ENCODE peak calls at places on chromosomes 12 and 14, in four cellular contexts. One of them, this sample, is unnamed.

GRCh38 chr12:56488041-56488955 is at the start of gene GLS2:
- DNase-seq in NCI-H1436: peak; percentile 76
- DNase-seq in heart right ventricle: peak; percentile 69
- DNase-seq in amniotic stem cell: peak; percentile 25
- DNase-seq in this sample: peak; percentile 75

GRCh38 chr14:38012056-38012455 is 195.6 kb upstream of the SSTR1 start:
- DNase-seq in amniotic stem cell: no peak
- DNase-seq in NCI-H1436: no peak
- DNase-seq in heart right ventricle: no peak
- DNase-seq in this sample: no peak

GRCh38 chr12:13436696-13437391 is 240.3 kb downstream of the EMP1 start:
- DNase-seq in amniotic stem cell: no peak
- DNase-seq in NCI-H1436: no peak
- DNase-seq in heart right ventricle: no peak
- DNase-seq in this sample: no peak

GRCh38 chr14:37047226-37047625 is 125.2 kb downstream of the SLC25A21 start:
- DNase-seq in heart right ventricle: no peak
- DNase-seq in NCI-H1436: no peak
- DNase-seq in amniotic stem cell: no peak
- DNase-seq in this sample: peak; percentile 91

GRCh38 chr12:8549381-8549780 is 8.7 kb upstream of the CLEC4E start:
- DNase-seq in amniotic stem cell: no peak
- DNase-seq in heart right ventricle: no peak
- DNase-seq in NCI-H1436: no peak
- DNase-seq in this sample: no peak

GRCh38 chr12:30694412-30694955 is 1.2 kb downstream of the IPO8 start:
- DNase-seq in NCI-H1436: no peak
- DNase-seq in amniotic stem cell: no peak
- DNase-seq in heart right ventricle: no peak
- DNase-seq in this sample: no peak

GRCh38 chr12:104154806-104155205 is 16.8 kb upstream of the NFYB start:
- DNase-seq in amniotic stem cell: no peak
- DNase-seq in heart right ventricle: no peak
- DNase-seq in NCI-H1436: peak; percentile 81
- DNase-seq in this sample: no peak

GRCh38 chr14:50521912-50522341 is 10.4 kb downstream of the MAP4K5 start:
- DNase-seq in NCI-H1436: no peak
- DNase-seq in amniotic stem cell: no peak
- DNase-seq in heart right ventricle: no peak
- DNase-seq in this sample: peak; percentile 49

GRCh38 chr12:12582895-12583303 is 20.2 kb upstream of the DUSP16 start:
- DNase-seq in amniotic stem cell: no peak
- DNase-seq in heart right ventricle: no peak
- DNase-seq in NCI-H1436: no peak
- DNase-seq in this sample: no peak

GRCh38 chr14:100712490-100712889 is 14.2 kb upstream of the DLK1 start:
- DNase-seq in NCI-H1436: no peak
- DNase-seq in heart right ventricle: no peak
- DNase-seq in amniotic stem cell: no peak
- DNase-seq in this sample: no peak

GRCh38 chr14:34461334-34462131 is 507 bp downstream of the SPTSSA start:
- DNase-seq in NCI-H1436: no peak
- DNase-seq in amniotic stem cell: no peak
- DNase-seq in heart right ventricle: peak; percentile 47
- DNase-seq in this sample: peak; percentile 58

GRCh38 chr14:77580964-77581505 is 35.4 kb downstream of the SPTLC2 start:
- DNase-seq in amniotic stem cell: peak; percentile 45
- DNase-seq in heart right ventricle: no peak
- DNase-seq in NCI-H1436: peak; percentile 3
- DNase-seq in this sample: peak; percentile 89

GRCh38 chr12:82852529-82852928 is 165.8 kb downstream of the TMTC2 start:
- DNase-seq in amniotic stem cell: no peak
- DNase-seq in heart right ventricle: no peak
- DNase-seq in NCI-H1436: no peak
- DNase-seq in this sample: no peak

GRCh38 chr14:101819251-101819990 is 57.9 kb downstream of the PPP2R5C start:
- DNase-seq in heart right ventricle: no peak
- DNase-seq in amniotic stem cell: no peak
- DNase-seq in NCI-H1436: no peak
- DNase-seq in this sample: no peak

GRCh38 chr12:119314290-119314689 is 20.2 kb upstream of the CCDC60 start:
- DNase-seq in heart right ventricle: no peak
- DNase-seq in NCI-H1436: no peak
- DNase-seq in amniotic stem cell: no peak
- DNase-seq in this sample: no peak

GRCh38 chr12:132056320-132056719 is 87.8 kb downstream of the DDX51 start:
- DNase-seq in NCI-H1436: no peak
- DNase-seq in amniotic stem cell: no peak
- DNase-seq in heart right ventricle: no peak
- DNase-seq in this sample: no peak

GRCh38 chr14:61188936-61189808 is 92.0 kb downstream of the TMEM30B start:
- DNase-seq in NCI-H1436: no peak
- DNase-seq in amniotic stem cell: no peak
- DNase-seq in heart right ventricle: peak; percentile 57
- DNase-seq in this sample: peak; percentile 70

GRCh38 chr14:105501504-105502291 is 10.7 kb downstream of the TEDC1 start:
- DNase-seq in amniotic stem cell: no peak
- DNase-seq in NCI-H1436: no peak
- DNase-seq in heart right ventricle: no peak
- DNase-seq in this sample: no peak

GRCh38 chr12:15494329-15495046 is 172.2 kb downstream of the PTPRO start:
- DNase-seq in amniotic stem cell: no peak
- DNase-seq in NCI-H1436: no peak
- DNase-seq in heart right ventricle: no peak
- DNase-seq in this sample: no peak

GRCh38 chr12:77488041-77488620 is 342.6 kb upstream of the NAV3 start:
- DNase-seq in heart right ventricle: no peak
- DNase-seq in NCI-H1436: no peak
- DNase-seq in amniotic stem cell: no peak
- DNase-seq in this sample: no peak

GRCh38 chr12:94305293-94305957 is 154.2 kb downstream of the CEP83 start:
- DNase-seq in amniotic stem cell: no peak
- DNase-seq in NCI-H1436: no peak
- DNase-seq in heart right ventricle: no peak
- DNase-seq in this sample: no peak

GRCh38 chr12:63222582-63222981 is 71.6 kb upstream of the AVPR1A start:
- DNase-seq in amniotic stem cell: no peak
- DNase-seq in heart right ventricle: no peak
- DNase-seq in NCI-H1436: no peak
- DNase-seq in this sample: no peak

GRCh38 chr14:33943081-33943480 is 7.8 kb downstream of the EGLN3 start:
- DNase-seq in amniotic stem cell: no peak
- DNase-seq in heart right ventricle: no peak
- DNase-seq in NCI-H1436: peak; percentile 54
- DNase-seq in this sample: no peak

GRCh38 chr14:54549862-54550261 is 17.1 kb upstream of the SAMD4A start:
- DNase-seq in NCI-H1436: no peak
- DNase-seq in heart right ventricle: no peak
- DNase-seq in amniotic stem cell: no peak
- DNase-seq in this sample: no peak

GRCh38 chr12:94204647-94205247 is 56.4 kb downstream of the PLXNC1 start:
- DNase-seq in NCI-H1436: no peak
- DNase-seq in heart right ventricle: no peak
- DNase-seq in amniotic stem cell: no peak
- DNase-seq in this sample: no peak

GRCh38 chr12:132689227-132689626 is 1.8 kb downstream of the PXMP2 start:
- DNase-seq in heart right ventricle: no peak
- DNase-seq in NCI-H1436: no peak
- DNase-seq in amniotic stem cell: no peak
- DNase-seq in this sample: no peak

GRCh38 chr12:70635713-70636112 is 1.5 kb downstream of the PTPRB start:
- DNase-seq in amniotic stem cell: no peak
- DNase-seq in heart right ventricle: no peak
- DNase-seq in NCI-H1436: no peak
- DNase-seq in this sample: peak; percentile 58

GRCh38 chr12:49534806-49535278 is 4.0 kb upstream of the KCNH3 start:
- DNase-seq in NCI-H1436: no peak
- DNase-seq in heart right ventricle: no peak
- DNase-seq in amniotic stem cell: no peak
- DNase-seq in this sample: no peak

GRCh38 chr12:111277570-111277969 is 91.3 kb downstream of the PHETA1 start:
- DNase-seq in amniotic stem cell: no peak
- DNase-seq in NCI-H1436: no peak
- DNase-seq in heart right ventricle: no peak
- DNase-seq in this sample: no peak

GRCh38 chr12:110245278-110245868 is 35.7 kb upstream of the ATP2A2 start:
- DNase-seq in NCI-H1436: no peak
- DNase-seq in heart right ventricle: peak; percentile 67
- DNase-seq in amniotic stem cell: no peak
- DNase-seq in this sample: peak; percentile 20

GRCh38 chr14:100896369-100897060 is 7.0 kb downstream of the RTL1 start:
- DNase-seq in amniotic stem cell: no peak
- DNase-seq in heart right ventricle: no peak
- DNase-seq in NCI-H1436: peak; percentile 27
- DNase-seq in this sample: no peak

GRCh38 chr14:102527255-102528232 is 18.0 kb upstream of the ANKRD9 start:
- DNase-seq in heart right ventricle: no peak
- DNase-seq in amniotic stem cell: no peak
- DNase-seq in NCI-H1436: no peak
- DNase-seq in this sample: no peak

GRCh38 chr14:85454183-85454813 is 75.6 kb upstream of the FLRT2 start:
- DNase-seq in heart right ventricle: no peak
- DNase-seq in NCI-H1436: no peak
- DNase-seq in amniotic stem cell: no peak
- DNase-seq in this sample: no peak

GRCh38 chr12:12008931-12009611 is 61.7 kb upstream of the BCL2L14 start:
- DNase-seq in NCI-H1436: peak; percentile 80
- DNase-seq in amniotic stem cell: peak; percentile 2
- DNase-seq in heart right ventricle: no peak
- DNase-seq in this sample: no peak

GRCh38 chr14:104108570-104109060 is 23.1 kb downstream of the ASPG start:
- DNase-seq in amniotic stem cell: no peak
- DNase-seq in heart right ventricle: no peak
- DNase-seq in NCI-H1436: no peak
- DNase-seq in this sample: no peak

GRCh38 chr14:74217672-74218448 is 21.4 kb upstream of the VSX2 start:
- DNase-seq in NCI-H1436: peak; percentile 47
- DNase-seq in heart right ventricle: peak; percentile 77
- DNase-seq in amniotic stem cell: no peak
- DNase-seq in this sample: peak; percentile 65

GRCh38 chr12:6829532-6830220 is 1.5 kb downstream of the P3H3 start:
- DNase-seq in NCI-H1436: peak; percentile 44
- DNase-seq in heart right ventricle: no peak
- DNase-seq in amniotic stem cell: peak; percentile 55
- DNase-seq in this sample: peak; percentile 72

This sample was measured in endothelial cell of umbilical vein.